ENCODE peak calls at places on chromosomes 3 and 15, in seven cellular contexts. A, E, K, U, P, L and G are unnamed samples.

GRCh38 chr15:36571301-36571700 is 8.1 kb upstream of the CDIN1 start:
- DNase-seq in E (no peak), P (no peak), L (no peak), U (no peak), K (no peak), A (no peak), G (no peak)

GRCh38 chr3:26613999-26614398 is 8.6 kb upstream of the LRRC3B start:
- DNase-seq in U (no peak), K (no peak), P (no peak), L (no peak), A (no peak), E (no peak), G (no peak)

GRCh38 chr3:137191133-137191923 is 233.5 kb downstream of the IL20RB start:
- DNase-seq in A (no peak), L (no peak), E (no peak), P (no peak), U (no peak), K (no peak), G (no peak)

GRCh38 chr15:98561169-98561941 is 87.0 kb upstream of the IGF1R start:
- DNase-seq in L (no peak), A (no peak), U (no peak), K (no peak), E (no peak), P (no peak), G (no peak)

GRCh38 chr15:88701561-88702095 is 62.8 kb downstream of the ISG20 start:
- DNase-seq in K (peak; percentile 15), U (no peak), L (no peak), A (peak; percentile 23), P (no peak), E (no peak), G (no peak)

GRCh38 chr15:65304393-65305143 is at the start of gene RNU5B-1:
- DNase-seq in E (no peak), P (peak; percentile 69), K (peak; percentile 97), A (no peak), U (peak; percentile 82), L (no peak), G (no peak)

GRCh38 chr15:42069025-42069424 is 25.3 kb downstream of the PLA2G4D start:
- DNase-seq in P (no peak), U (no peak), L (no peak), A (no peak), E (no peak), K (no peak), G (no peak)

GRCh38 chr3:42850263-42850662 is 25.4 kb downstream of the CYP8B1 start:
- DNase-seq in P (no peak), A (no peak), K (no peak), L (no peak), U (no peak), E (no peak), G (no peak)

GRCh38 chr3:16239776-16240175 is 25.0 kb downstream of the DPH3 start:
- DNase-seq in E (no peak), A (no peak), U (no peak), K (no peak), L (no peak), P (no peak), G (no peak)

GRCh38 chr3:125062904-125063618 is 7.3 kb upstream of the HEG1 start:
- DNase-seq in U (no peak), A (no peak), K (no peak), E (no peak), L (no peak), P (no peak), G (no peak)

GRCh38 chr3:20136231-20136630 is 49.8 kb downstream of the SGO1 start:
- DNase-seq in P (no peak), E (no peak), U (no peak), A (no peak), K (no peak), L (no peak), G (no peak)

GRCh38 chr3:7188551-7188950 is 327.6 kb downstream of the GRM7 start:
- DNase-seq in A (no peak), U (no peak), K (no peak), P (no peak), L (no peak), E (no peak), G (no peak)

GRCh38 chr3:195774917-195775316 is 36.8 kb downstream of the MUC4 start:
- DNase-seq in U (peak; percentile 49), K (peak; percentile 27), A (no peak), E (no peak), L (no peak), P (peak; percentile 71), G (no peak)

GRCh38 chr3:174116421-174116820 is 718.9 kb downstream of the NLGN1 start:
- DNase-seq in K (no peak), L (no peak), P (no peak), E (no peak), U (no peak), A (no peak), G (no peak)

GRCh38 chr3:39107056-39107873 is at the start of the genes GORASP1 and TTC21A:
- DNase-seq in L (peak; percentile 58), A (peak; percentile 94), P (peak; percentile 95), K (peak; percentile 65), E (peak; percentile 95), U (peak; percentile 96), G (peak; percentile 93)

GRCh38 chr3:45026957-45027356 is 854 bp downstream of the CLEC3B start:
- DNase-seq in E (no peak), L (peak; percentile 62), K (no peak), A (peak; percentile 89), U (no peak), P (peak; percentile 57), G (no peak)

GRCh38 chr3:23740517-23741402 is 65.0 kb upstream of the UBE2E1 start:
- DNase-seq in U (no peak), P (peak; percentile 59), K (peak; percentile 96), E (no peak), L (no peak), A (peak; percentile 71), G (no peak)

GRCh38 chr3:33758874-33759273 is 39.6 kb upstream of the PDCD6IP start:
- DNase-seq in P (no peak), L (no peak), E (no peak), K (no peak), U (no peak), A (no peak), G (no peak)

GRCh38 chr3:96863129-96863740 is 48.8 kb downstream of the EPHA6 start:
- DNase-seq in E (no peak), K (no peak), A (no peak), U (no peak), L (no peak), P (no peak), G (no peak)

GRCh38 chr15:56817266-56817665 is 84.0 kb upstream of the ZNF280D start:
- DNase-seq in A (no peak), E (no peak), K (no peak), L (no peak), U (no peak), P (no peak), G (no peak)

GRCh38 chr3:9808345-9809037 is 1.6 kb upstream of the TTLL3 start:
- DNase-seq in A (no peak), E (no peak), L (no peak), P (no peak), K (peak; percentile 45), U (peak; percentile 24), G (no peak)

GRCh38 chr3:170355738-170356595 is 1.5 kb upstream of the SKIL start:
- DNase-seq in E (no peak), K (no peak), U (peak; percentile 83), A (peak; percentile 70), L (no peak), P (peak; percentile 63), G (peak; percentile 24)

GRCh38 chr3:183253961-183254815 is 1.1 kb downstream of the B3GNT5 start:
- DNase-seq in P (peak; percentile 74), L (no peak), U (peak; percentile 89), E (peak; percentile 84), K (no peak), A (peak; percentile 66), G (no peak)

DNA sequence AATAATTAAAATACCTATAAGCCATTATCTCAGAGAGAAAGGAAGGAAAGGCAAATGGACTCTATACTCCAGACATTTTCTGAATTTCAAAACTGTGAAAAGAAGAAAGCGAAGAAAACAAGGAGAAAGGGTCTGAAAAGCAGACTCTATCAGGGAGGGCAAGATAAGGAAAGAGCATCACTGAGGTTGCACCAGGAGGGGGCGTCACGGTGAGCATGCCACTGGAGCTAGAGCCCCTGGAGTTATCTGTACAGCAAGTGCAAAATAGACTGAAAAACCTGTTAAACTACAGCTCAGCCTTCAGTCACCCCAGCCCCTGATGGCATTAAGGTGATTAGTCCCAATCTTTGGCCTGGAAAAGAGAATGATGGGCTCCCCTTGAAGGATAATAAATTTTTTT is 514.3 kb downstream of the GABRG3 start:
- DNase-seq in P (no peak), K (no peak), E (no peak), L (no peak), A (no peak), U (no peak), G (no peak)
- H3K27ac ChIP-seq in P (no peak overlapping the region), K (no peak overlapping the region), E (no peak overlapping the region), L (no peak overlapping the region), A (no peak overlapping the region), U (no peak overlapping the region), G (no peak overlapping the region)

GRCh38 chr3:82329300-82329699 is 567.9 kb upstream of the GBE1 start:
- DNase-seq in E (no peak), L (no peak), A (no peak), K (no peak), U (no peak), P (no peak), G (no peak)
- TF ChIP-seq CTCF in E (no peak), L (no peak), A (no peak), K (no peak), U (no peak), P (peak; percentile 34), G (peak; percentile 21)

GRCh38 chr3:130787422-130788068 is 40.9 kb upstream of the PIK3R4 start:
- DNase-seq in K (no peak), U (no peak), P (no peak), L (no peak), E (no peak), A (no peak), G (no peak)

GRCh38 chr3:130779031-130779430 is 32.4 kb upstream of the PIK3R4 start:
- DNase-seq in K (no peak), A (no peak), E (no peak), U (no peak), P (no peak), L (no peak), G (no peak)

GRCh38 chr3:130786306-130786705 is 39.7 kb upstream of the PIK3R4 start:
- DNase-seq in K (no peak), P (no peak), E (no peak), A (no peak), U (no peak), L (no peak), G (no peak)

GRCh38 chr3:130779486-130779885 is 32.9 kb upstream of the PIK3R4 start:
- DNase-seq in P (no peak), A (no peak), K (no peak), U (no peak), L (no peak), E (no peak), G (no peak)

DNA sequence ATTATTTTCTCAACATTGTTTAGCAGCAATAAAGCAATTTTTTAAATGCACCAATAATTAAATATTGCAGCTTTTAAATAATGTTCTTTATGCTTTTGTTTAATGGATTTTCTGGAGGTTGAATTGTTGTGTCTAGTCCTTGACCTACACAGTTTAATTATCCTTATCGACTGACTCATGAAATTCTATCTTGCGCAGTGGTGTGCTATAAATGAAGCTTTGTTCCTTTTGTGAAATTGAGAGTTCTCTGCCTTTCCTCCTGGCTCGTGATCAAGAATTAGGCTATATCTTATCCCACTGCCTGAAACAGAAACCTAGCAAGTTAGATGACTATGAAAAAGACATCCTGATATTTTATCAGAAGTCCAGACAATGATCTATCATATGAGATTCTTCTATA is 37.0 kb upstream of the PIK3R4 start:
- DNase-seq in U (no peak), K (no peak), E (no peak), P (no peak), A (no peak), L (no peak), G (no peak)
- H3K27ac ChIP-seq in U (no peak overlapping the region), K (no peak overlapping the region), E (no peak overlapping the region), P (no peak overlapping the region), A (no peak overlapping the region), L (no peak overlapping the region), G (no peak overlapping the region)

GRCh38 chr3:161508852-161509477 is 12.4 kb downstream of the OTOL1 start:
- DNase-seq in P (no peak), L (no peak), K (no peak), U (no peak), A (no peak), E (no peak), G (no peak)
- TF ChIP-seq CTCF in P (no peak), L (no peak), K (peak; percentile 32), U (no peak), A (no peak), E (no peak), G (peak; percentile 52)